ENCODE peak calls at places on chromosomes 4 and X, in ten cellular contexts. B is PC-3, C is astrocyte, L is neural progenitor cell, U is neuronal stem cell, M is GM23248, K is IMR-90, A is adipocyte, N is K562, X is Karpas-422. H is an unnamed sample. For H3K4me1 and H3K27me3, the result is how much of the 10 kb centered on the place peaks cover.

GRCh38 chrX:98207947-98208346 is 1324.2 kb downstream of the RPA4 start:
- DNase-seq in B (no peak), C (no peak), L (peak), U (no peak), M (no peak), K (no peak), A (no peak), N (no peak), X (no peak), H (no peak)

GRCh38 chrX:119885554-119886428 is 9.9 kb upstream of the AKAP14 start:
- DNase-seq in B (peak), C (no peak), L (no peak), U (no peak), M (no peak), K (peak), A (no peak), N (no peak), X (peak), H (no peak)

GRCh38 chr4:164412246-164412645 is 341.7 kb upstream of the SMIM31 start:
- DNase-seq in B (no peak), C (no peak), L (no peak), U (no peak), M (no peak), K (no peak), A (no peak), N (no peak), X (no peak), H (no peak)

GRCh38 chrX:79268788-79269187 is 98.3 kb downstream of the ITM2A start:
- DNase-seq in B (no peak), C (no peak), L (no peak), U (no peak), M (no peak), K (no peak), A (no peak), N (no peak), X (no peak), H (no peak)

GRCh38 chrX:81411517-81411916 is 209.6 kb downstream of the SH3BGRL start:
- DNase-seq in B (no peak), C (no peak), L (no peak), U (no peak), M (no peak), K (no peak), A (no peak), N (no peak), X (no peak), H (no peak)

GRCh38 chr4:12924253-12924652 is 559.9 kb downstream of the RAB28 start:
- DNase-seq in B (no peak), C (no peak), L (peak), U (no peak), M (no peak), K (no peak), A (no peak), N (no peak), X (no peak), H (no peak)

GRCh38 chr4:152828122-152828521 is 48.4 kb downstream of the ARFIP1 start:
- DNase-seq in B (peak), C (no peak), L (no peak), U (no peak), M (no peak), K (peak), A (no peak), N (no peak), X (no peak), H (no peak)

GRCh38 chr4:56976878-56977320 is 507 bp downstream of the NOA1 start:
- DNase-seq in B (peak), C (no peak), L (peak), U (peak), M (peak), K (no peak), A (peak), N (peak), X (peak), H (no peak)

GRCh38 chr4:10750714-10751113 is 66.1 kb upstream of the CLNK start:
- DNase-seq in B (no peak), C (peak), L (no peak), U (no peak), M (peak), K (no peak), A (no peak), N (no peak), X (no peak), H (no peak)

GRCh38 chrX:120560405-120560841 is 339 bp downstream of the CUL4B start:
- DNase-seq in B (peak), C (peak), L (no peak), U (no peak), M (peak), K (peak), A (peak), N (no peak), X (peak), H (no peak)

GRCh38 chr4:41832961-41833360 is 84.4 kb upstream of the PHOX2B start:
- DNase-seq in B (no peak), C (no peak), L (no peak), U (no peak), M (no peak), K (no peak), A (no peak), N (no peak), X (no peak), H (no peak)

GRCh38 chr4:23857353-23857752 is 32.5 kb downstream of the PPARGC1A start:
- DNase-seq in B (no peak), C (no peak), L (no peak), U (no peak), M (peak), K (peak), A (peak), N (no peak), X (no peak), H (no peak)

GRCh38 chrX:128818690-128819089 is 704.6 kb downstream of the SMARCA1 start:
- DNase-seq in B (peak), C (no peak), L (no peak), U (no peak), M (no peak), K (no peak), A (no peak), N (no peak), X (no peak), H (no peak)

GRCh38 chr4:153005914-153006381 is 69.8 kb downstream of the FHDC1 start:
- DNase-seq in B (no peak), C (no peak), L (no peak), U (no peak), M (peak), K (no peak), A (no peak), N (peak), X (no peak), H (no peak)

GRCh38 chr4:41257257-41257900 is 651 bp downstream of the UCHL1 start:
- DNase-seq in B (no peak), C (peak), L (peak), U (peak), M (peak), K (peak), A (peak), N (no peak), X (no peak), H (no peak)

GRCh38 chr4:74258949-74259348 is 49.3 kb upstream of the EPGN start:
- DNase-seq in B (peak), C (peak), L (no peak), U (no peak), M (no peak), K (peak), A (peak), N (no peak), X (no peak), H (no peak)

GRCh38 chr4:176313596-176314341 is 6.0 kb upstream of the SPCS3 start:
- DNase-seq in B (no peak), C (no peak), L (no peak), U (no peak), M (peak), K (no peak), A (no peak), N (no peak), X (no peak), H (no peak)

GRCh38 chr4:161577604-161578301 is 586.0 kb downstream of the FSTL5 start:
- DNase-seq in B (peak), C (peak), L (no peak), U (no peak), M (peak), K (peak), A (peak), N (no peak), X (no peak), H (no peak)

GRCh38 chr4:102640669-102641068 is 120.1 kb downstream of the MANBA start:
- DNase-seq in B (peak), C (peak), L (no peak), U (no peak), M (peak), K (peak), A (no peak), N (no peak), X (no peak), H (no peak)

GRCh38 chrX:11908371-11908770 is 150.3 kb downstream of the MSL3 start:
- DNase-seq in B (peak), C (peak), L (peak), U (no peak), M (peak), K (no peak), A (peak), N (no peak), X (peak), H (peak)

GRCh38 chr4:187027231-187027760 is 303.6 kb upstream of the FAT1 start:
- DNase-seq in B (no peak), C (no peak), L (no peak), U (no peak), M (peak), K (peak), A (peak), N (no peak), X (no peak), H (no peak)

GRCh38 chr4:169665039-169665732 is 44.8 kb downstream of the CLCN3 start:
- DNase-seq in B (no peak), C (no peak), L (no peak), U (no peak), M (no peak), K (no peak), A (no peak), N (peak), X (no peak), H (no peak)

GRCh38 chrX:9234315-9234714 is 200.4 kb upstream of the FAM9B start:
- DNase-seq in B (no peak), C (no peak), L (no peak), U (no peak), M (no peak), K (no peak), A (no peak), N (no peak), X (no peak), H (no peak)

GRCh38 chr4:34202154-34202553 is 2042.2 kb downstream of the ARAP2 start:
- DNase-seq in B (peak), C (no peak), L (no peak), U (no peak), M (no peak), K (no peak), A (no peak), N (no peak), X (no peak), H (no peak)

GRCh38 chr4:187606581-187606980 is 389.0 kb upstream of the ZFP42 start:
- DNase-seq in B (peak), C (peak), L (peak), U (peak), M (peak), K (peak), A (peak), N (peak), X (peak), H (peak)

GRCh38 chr4:120659626-120660170 is 262.8 kb downstream of the PRDM5 start:
- DNase-seq in B (no peak), C (no peak), L (no peak), U (no peak), M (no peak), K (no peak), A (no peak), N (no peak), X (no peak), H (no peak)

GRCh38 chr4:1592179-1593037 is 91.7 kb downstream of the FAM53A start:
- DNase-seq in B (no peak), C (no peak), L (no peak), U (no peak), M (no peak), K (no peak), A (no peak), N (peak), X (no peak), H (no peak)

GRCh38 chr4:141002323-141002805 is 130.9 kb downstream of the RNF150 start:
- DNase-seq in B (no peak), C (peak), L (no peak), U (no peak), M (peak), K (peak), A (peak), N (no peak), X (peak), H (no peak)

GRCh38 chr4:25694466-25694865 is 38.8 kb downstream of the SLC34A2 start:
- DNase-seq in B (no peak), C (no peak), L (no peak), U (no peak), M (no peak), K (peak), A (no peak), N (no peak), X (no peak), H (no peak)

GRCh38 chr4:94126669-94127068 is 81.0 kb upstream of the SMARCAD1 start:
- DNase-seq in B (peak), C (no peak), L (peak), U (no peak), M (peak), K (no peak), A (peak), N (no peak), X (peak), H (no peak)
- H3K4me1 ChIP-seq in B (under half), C (under half), L (under half), U (under half), M (under half), K (under half), A (under half), N (under half), X (under half), H (under half)

GRCh38 chrX:70043685-70044084 is 6.1 kb downstream of the AWAT2 start:
- DNase-seq in B (no peak), C (no peak), L (no peak), U (no peak), M (no peak), K (no peak), A (no peak), N (no peak), X (no peak), H (no peak)

GRCh38 chrX:70049406-70049805 is 332 bp downstream of the AWAT2 start:
- DNase-seq in B (no peak), C (no peak), L (no peak), U (no peak), M (no peak), K (no peak), A (no peak), N (no peak), X (no peak), H (no peak)

GRCh38 chrX:70049925-70050324 is at the start of gene AWAT2:
- DNase-seq in B (no peak), C (no peak), L (no peak), U (no peak), M (no peak), K (no peak), A (no peak), N (no peak), X (no peak), H (no peak)

GRCh38 chrX:70044541-70045245 is 5.0 kb downstream of the AWAT2 start:
- DNase-seq in B (peak), C (no peak), L (no peak), U (no peak), M (peak), K (peak), A (no peak), N (no peak), X (no peak), H (no peak)

GRCh38 chrX:70046978-70047377 is 2.8 kb downstream of the AWAT2 start:
- DNase-seq in B (peak), C (no peak), L (no peak), U (no peak), M (peak), K (peak), A (no peak), N (no peak), X (no peak), H (no peak)
- H3K27me3 ChIP-seq in B (under half), C (under half), L (under half), U (under half), M (under half), K (under half), A (under half), N (under half), X (under half), H (under half)

DNA sequence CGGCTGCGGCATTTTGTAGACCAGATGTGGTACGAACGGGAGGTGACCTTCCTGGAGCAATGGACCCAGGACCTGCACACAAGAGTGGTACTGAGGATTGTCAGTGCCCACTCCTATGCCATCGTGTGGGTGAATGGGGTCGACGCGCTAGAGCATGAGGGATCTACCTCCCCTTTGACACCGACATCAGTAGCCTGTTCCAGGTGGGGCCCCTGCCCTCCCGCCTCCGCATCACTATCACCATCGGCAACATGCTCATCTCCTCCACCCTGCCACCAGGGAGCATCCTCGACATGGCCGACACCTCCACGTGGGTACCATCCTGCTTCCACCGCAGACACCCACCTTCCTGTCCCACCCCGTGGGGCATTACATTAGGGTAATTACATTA is 46.2 kb downstream of the SMARCA5 start:
- DNase-seq in B (no peak), C (no peak), L (no peak), U (no peak), M (peak), K (no peak), A (no peak), N (no peak), X (peak), H (no peak)
- H3K9ac ChIP-seq in B (peak), C (peak), L (no peak), U (no peak), M (peak), K (peak), A (peak), N (no peak), X (peak), H (no peak)

GRCh38 chrX:13676885-13677284 is 12.0 kb upstream of the RAB9A start:
- DNase-seq in B (no peak), C (no peak), L (no peak), U (no peak), M (no peak), K (no peak), A (no peak), N (no peak), X (peak), H (no peak)
- H3K4me1 ChIP-seq in B (under half), C (under half), L (under half), U (under half), M (under half), K (under half), A (under half), N (under half), X (under half), H (under half)

DNA sequence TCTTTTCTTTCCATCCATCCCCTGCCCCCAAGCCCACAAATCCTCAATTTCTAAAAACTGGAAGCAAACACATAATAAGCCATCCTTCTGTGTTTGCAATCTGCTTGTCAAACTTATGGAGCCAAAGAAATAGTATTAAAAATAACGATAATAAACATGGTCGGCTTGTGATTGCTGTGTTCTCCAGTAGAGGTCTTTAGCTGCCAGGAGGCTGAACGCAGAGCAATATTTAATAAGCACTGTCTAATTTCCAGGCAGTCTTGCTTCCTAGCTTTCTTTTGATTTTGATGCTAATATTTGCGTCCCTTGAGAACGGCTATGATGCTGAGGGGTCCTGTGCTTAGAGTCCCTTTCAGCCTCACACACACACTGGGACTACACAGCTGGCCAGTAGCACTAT is 3.2 kb upstream of the HELT start:
- DNase-seq in B (no peak), C (no peak), L (no peak), U (no peak), M (peak), K (peak), A (no peak), N (no peak), X (no peak), H (no peak)
- H3K27me3 ChIP-seq in B (half or more), C (half or more), L (half or more), U (under half), M (half or more), K (half or more), A (half or more), N (half or more), X (under half), H (half or more)

GRCh38 chrX:12954376-12954775 is 20.5 kb upstream of the TMSB4X start:
- DNase-seq in B (no peak), C (no peak), L (no peak), U (no peak), M (no peak), K (no peak), A (no peak), N (no peak), X (no peak), H (no peak)
- H3K9ac ChIP-seq in B (no peak), C (no peak), L (no peak), U (no peak), M (no peak), K (no peak), A (no peak), N (no peak), X (no peak), H (no peak)

DNA sequence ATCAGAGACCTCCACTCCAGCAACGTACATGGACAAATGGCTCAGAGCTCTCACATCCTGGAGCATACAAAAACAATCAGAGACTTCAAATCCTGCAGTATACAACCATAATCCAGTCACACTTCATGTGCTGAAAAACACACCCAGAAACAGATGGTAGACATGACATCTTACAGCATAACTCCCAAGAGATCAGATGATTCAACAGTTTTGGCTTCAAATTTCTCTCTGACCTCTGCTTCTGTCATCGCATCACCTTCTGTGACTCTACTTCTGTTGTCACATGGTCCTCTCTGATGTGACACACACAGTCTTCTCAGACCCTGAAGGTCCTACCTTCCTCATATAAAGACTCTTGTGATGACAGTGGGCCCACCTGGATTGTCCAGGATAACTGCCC is 18.5 kb downstream of the SUV39H1 start:
- DNase-seq in B (peak), C (no peak), L (no peak), U (no peak), M (peak), K (peak), A (peak), N (no peak), X (no peak), H (no peak)
- H3K4me1 ChIP-seq in B (under half), C (under half), L (under half), U (under half), M (under half), K (under half), A (under half), N (under half), X (under half), H (under half)

H was measured in NT2/D1.